ENCODE peak calls at places on chromosome 9, in seven cellular contexts. Y is MCF 10A, U is keratinocyte, S is astrocyte, N is uterus, T is BE2C, C is AG04450. H is an unnamed sample.
A peak's percentile ranks its signal among the peaks of the same experiment; 100 is the strongest.

GRCh38 chr9:127523312-127523851 is 72.1 kb downstream of the LRSAM1 start:
- DNase-seq in Y (no peak), U (no peak), N (peak; percentile 20), C (no peak), S (no peak), T (no peak), H (peak; percentile 76)

GRCh38 chr9:91059713-91060112 is 258.1 kb downstream of the SYK start:
- DNase-seq in N (peak; percentile 66), C (no peak), Y (peak; percentile 89), U (no peak), S (no peak), T (no peak), H (no peak)

GRCh38 chr9:132575005-132575609 is 7.3 kb upstream of the BARHL1 start:
- DNase-seq in N (no peak), T (peak; percentile 92), U (no peak), S (peak; percentile 45), Y (peak; percentile 73), C (peak; percentile 18), H (peak; percentile 79)

GRCh38 chr9:108205276-108205675 is 650.5 kb downstream of the ACTL7B start:
- DNase-seq in U (no peak), Y (no peak), C (no peak), S (peak; percentile 58), T (no peak), N (no peak), H (no peak)

GRCh38 chr9:109922617-109923260 is 142.7 kb downstream of the PALM2AKAP2 start:
- DNase-seq in U (no peak), Y (no peak), N (no peak), C (no peak), S (no peak), T (no peak), H (no peak)

GRCh38 chr9:106287108-106287631 is 575.8 kb upstream of the ZNF462 start:
- DNase-seq in Y (no peak), S (no peak), U (no peak), T (peak; percentile 66), C (no peak), N (peak; percentile 15), H (no peak)

GRCh38 chr9:97703437-97704326 is 6.5 kb upstream of the XPA start:
- DNase-seq in T (peak; percentile 42), Y (peak; percentile 88), C (no peak), U (peak; percentile 65), N (peak; percentile 65), S (peak; percentile 97), H (peak; percentile 65)

GRCh38 chr9:111482656-111483418 is 1.3 kb downstream of the ECPAS start:
- DNase-seq in C (no peak), S (peak; percentile 51), N (peak; percentile 67), T (peak; percentile 61), U (no peak), Y (peak; percentile 74), H (peak; percentile 81)

GRCh38 chr9:113886471-113886870 is 10.4 kb downstream of the ZNF618 start:
- DNase-seq in U (no peak), N (no peak), Y (peak; percentile 8), C (no peak), T (no peak), S (no peak), H (no peak)

GRCh38 chr9:107439991-107440456 is 49.5 kb downstream of the KLF4 start:
- DNase-seq in T (no peak), C (no peak), U (no peak), Y (no peak), S (peak; percentile 71), N (no peak), H (no peak)

GRCh38 chr9:116837038-116837998 is 150.2 kb downstream of the TRIM32 start:
- DNase-seq in U (peak; percentile 67), S (no peak), T (no peak), Y (peak; percentile 91), N (no peak), C (no peak), H (no peak)

GRCh38 chr9:108751301-108751824 is 104.4 kb downstream of the ACTL7B start:
- DNase-seq in N (no peak), Y (no peak), U (no peak), T (no peak), S (no peak), C (no peak), H (no peak)

GRCh38 chr9:70229579-70229978 is 29.2 kb upstream of the SMC5 start:
- DNase-seq in S (peak; percentile 12), Y (peak; percentile 33), C (no peak), T (no peak), U (no peak), N (no peak), H (no peak)

GRCh38 chr9:21802418-21803000 is at the start of gene MTAP:
- DNase-seq in N (peak; percentile 92), U (no peak), Y (no peak), C (peak; percentile 87), S (peak; percentile 93), T (peak; percentile 94), H (peak; percentile 85)

GRCh38 chr9:7237473-7238243 is 479.9 kb downstream of the KDM4C start:
- DNase-seq in N (no peak), U (no peak), Y (peak; percentile 22), C (no peak), S (peak; percentile 75), T (no peak), H (no peak)

GRCh38 chr9:4262735-4263141 is 37.1 kb downstream of the GLIS3 start:
- DNase-seq in N (no peak), T (no peak), U (peak; percentile 28), S (peak; percentile 92), C (peak; percentile 58), Y (peak; percentile 58), H (no peak)

GRCh38 chr9:112409758-112410157 is 29.9 kb downstream of the HSDL2 start:
- DNase-seq in Y (no peak), U (no peak), S (no peak), N (no peak), C (no peak), T (no peak), H (no peak)

GRCh38 chr9:129178579-129178909 is 483 bp upstream of the IER5L start:
- DNase-seq in Y (no peak), N (no peak), C (no peak), S (no peak), U (no peak), T (no peak), H (no peak)

GRCh38 chr9:134659688-134660131 is 18.1 kb downstream of the COL5A1 start:
- DNase-seq in S (no peak), C (no peak), N (no peak), U (no peak), Y (no peak), T (peak; percentile 5), H (no peak)

GRCh38 chr9:12843735-12844134 is 68.9 kb downstream of the LURAP1L start:
- DNase-seq in C (peak; percentile 57), Y (no peak), U (no peak), T (no peak), S (peak; percentile 34), N (no peak), H (no peak)

GRCh38 chr9:126992427-126992826 is 77.8 kb downstream of the RALGPS1 start:
- DNase-seq in U (no peak), S (no peak), N (no peak), Y (no peak), T (no peak), C (no peak), H (no peak)

GRCh38 chr9:24487250-24487861 is 58.3 kb downstream of the IZUMO3 start:
- DNase-seq in T (no peak), C (no peak), S (no peak), Y (no peak), U (no peak), N (no peak), H (no peak)
- TF ChIP-seq CTCF in T (no peak), C (no peak), S (no peak), Y (no peak), U (no peak), N (no peak), H (no peak)

GRCh38 chr9:75391497-75391896 is 303.2 kb downstream of the OSTF1 start:
- DNase-seq in T (no peak), Y (no peak), S (no peak), C (no peak), N (no peak), U (no peak), H (no peak)
- TF ChIP-seq CTCF in T (no peak), Y (no peak), S (no peak), C (no peak), N (no peak), U (no peak), H (no peak)

DNA sequence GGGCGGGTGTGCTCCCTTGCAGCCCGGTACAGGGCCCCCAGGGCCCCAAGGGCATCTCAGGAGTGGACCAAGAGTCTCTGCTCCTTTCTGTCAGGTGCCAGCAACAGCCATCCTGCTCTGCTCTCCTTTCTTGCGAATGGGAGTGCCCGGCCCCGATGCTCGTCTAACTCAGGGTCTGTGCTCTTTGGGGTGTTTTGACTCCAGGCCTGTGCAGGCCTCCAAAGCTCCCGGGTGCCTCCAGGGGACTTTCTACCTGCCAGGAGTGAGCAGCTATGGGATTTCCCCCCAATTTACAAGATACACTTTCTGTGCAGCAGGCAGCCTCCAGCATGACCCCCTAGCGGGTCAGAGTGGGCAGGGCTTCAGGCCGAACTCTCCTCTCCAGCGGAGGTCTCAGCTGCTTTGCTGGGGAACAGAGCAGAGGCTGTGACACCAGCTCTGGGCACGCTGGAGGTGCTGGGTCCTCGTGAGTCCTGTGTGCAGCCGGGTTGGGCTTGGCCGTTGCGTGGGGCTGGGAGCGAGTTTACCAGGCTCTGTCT is 3.0 kb downstream of the NRARP start:
- DNase-seq in N (no peak), Y (no peak), U (no peak), S (no peak), C (no peak), T (peak; percentile 16), H (no peak)
- TF ChIP-seq CTCF in N (no peak), Y (no peak), U (no peak), S (no peak), C (no peak), T (no peak), H (no peak)

GRCh38 chr9:93081081-93081529 is 14.9 kb upstream of the CARD19 start:
- DNase-seq in Y (no peak), C (no peak), S (peak; percentile 17), T (no peak), N (peak; percentile 15), U (no peak), H (no peak)

GRCh38 chr9:93082841-93083411 is 13.1 kb upstream of the CARD19 start:
- DNase-seq in U (no peak), S (no peak), T (no peak), N (peak; percentile 14), C (no peak), Y (no peak), H (peak; percentile 50)

GRCh38 chr9:93081931-93082330 is 14.1 kb upstream of the CARD19 start:
- DNase-seq in T (no peak), C (peak; percentile 63), Y (no peak), S (peak; percentile 93), N (peak; percentile 16), U (no peak), H (no peak)

GRCh38 chr9:93079371-93079770 is 16.6 kb upstream of the CARD19 start:
- DNase-seq in N (peak; percentile 11), C (no peak), Y (no peak), T (no peak), S (no peak), U (no peak), H (no peak)

GRCh38 chr9:93080406-93080805 is 15.6 kb upstream of the CARD19 start:
- DNase-seq in S (no peak), N (no peak), Y (no peak), U (no peak), T (no peak), C (no peak), H (peak; percentile 0)
- TF ChIP-seq CTCF in S (no peak), N (no peak), Y (no peak), U (no peak), T (no peak), C (no peak), H (no peak)